ENCODE peak calls at places on chromosomes 2 and 18, in six cellular contexts. O is BE2C, K is tibial artery, S is retinal pigment epithelial cell, B is AG09309, T is fibroblast of mammary gland. Y is an unnamed sample.

GRCh38 chr2:128756372-128756730 is 437.7 kb upstream of the HS6ST1 start:
- DNase-seq in S (no peak), B (no peak), T (no peak), K (no peak), O (no peak), Y (no peak)

GRCh38 chr2:49261791-49262190 is 107.5 kb upstream of the FSHR start:
- DNase-seq in T (no peak), B (no peak), K (no peak), O (no peak), S (no peak), Y (no peak)

GRCh38 chr18:68817584-68817983 is 19.7 kb downstream of the CCDC102B start:
- DNase-seq in O (no peak), S (no peak), B (no peak), K (no peak), T (peak; percentile 74), Y (no peak)

GRCh38 chr2:10179422-10179821 is 56.9 kb downstream of the RRM2 start:
- DNase-seq in B (no peak), S (no peak), T (no peak), O (no peak), K (no peak), Y (no peak)

GRCh38 chr2:178529194-178529593 is 48.9 kb downstream of the PLEKHA3 start:
- DNase-seq in K (no peak), B (no peak), O (no peak), S (no peak), T (no peak), Y (no peak)

GRCh38 chr2:10588911-10589310 is 100.9 kb downstream of the NOL10 start:
- DNase-seq in K (no peak), S (no peak), O (no peak), T (no peak), B (no peak), Y (no peak)

GRCh38 chr2:85597241-85597640 is 1.7 kb downstream of the RNF181 start:
- DNase-seq in T (no peak), O (no peak), S (no peak), B (no peak), K (no peak), Y (no peak)

GRCh38 chr2:235611337-235611736 is 117.5 kb downstream of the AGAP1 start:
- DNase-seq in K (no peak), T (no peak), S (no peak), B (no peak), O (no peak), Y (no peak)

GRCh38 chr2:12619975-12620374 is 96.8 kb upstream of the TRIB2 start:
- DNase-seq in T (peak; percentile 97), K (peak; percentile 67), S (no peak), B (peak; percentile 80), O (peak; percentile 30), Y (peak; percentile 42)

GRCh38 chr18:59957957-59958356 is 58.2 kb downstream of the PMAIP1 start:
- DNase-seq in T (peak; percentile 68), O (peak; percentile 92), B (no peak), K (no peak), S (peak; percentile 69), Y (peak; percentile 15)

GRCh38 chr2:72983500-72984039 is 66.3 kb downstream of the EMX1 start:
- DNase-seq in K (no peak), T (no peak), S (no peak), B (no peak), O (no peak), Y (no peak)

GRCh38 chr18:317618-318017 is 49.8 kb upstream of the THOC1 start:
- DNase-seq in K (no peak), S (no peak), T (no peak), O (no peak), B (no peak), Y (no peak)

GRCh38 chr2:173099804-173100203 is 24.2 kb downstream of the MAP3K20 start:
- DNase-seq in T (no peak), K (no peak), B (no peak), S (no peak), O (no peak), Y (no peak)

GRCh38 chr2:206160124-206160806 is 570 bp downstream of the EEF1B2 start:
- DNase-seq in K (no peak), T (no peak), B (no peak), S (no peak), O (peak; percentile 73), Y (peak; percentile 16)

GRCh38 chr2:237629739-237630138 is 2.4 kb downstream of the LRRFIP1 start:
- DNase-seq in K (no peak), B (no peak), O (no peak), S (no peak), T (peak; percentile 53), Y (no peak)

GRCh38 chr2:186328848-186329247 is 157.2 kb upstream of the ZC3H15 start:
- DNase-seq in B (peak; percentile 7), S (no peak), T (peak; percentile 60), K (no peak), O (no peak), Y (no peak)

GRCh38 chr2:205803507-205803906 is 121.2 kb downstream of the NRP2 start:
- DNase-seq in K (no peak), O (no peak), S (no peak), B (no peak), T (no peak), Y (no peak)

GRCh38 chr2:69437751-69438154 is 518 bp upstream of the NFU1 start:
- DNase-seq in B (no peak), S (peak; percentile 30), K (peak; percentile 85), O (peak; percentile 5), T (no peak), Y (peak; percentile 10)

GRCh38 chr18:59047992-59048363 is 91.7 kb upstream of the SEC11C start:
- DNase-seq in O (no peak), B (no peak), S (no peak), K (no peak), T (no peak), Y (no peak)

GRCh38 chr2:152759290-152760072 is 41.1 kb downstream of the ARL6IP6 start:
- DNase-seq in S (no peak), B (no peak), T (no peak), K (no peak), O (no peak), Y (no peak)

GRCh38 chr2:152755029-152755428 is 36.6 kb downstream of the ARL6IP6 start:
- DNase-seq in O (peak; percentile 25), S (no peak), T (no peak), K (no peak), B (no peak), Y (peak; percentile 13)
- TF ChIP-seq CTCF in O (peak; percentile 15), S (peak; percentile 38), T (peak; percentile 16), K (no peak), B (peak; percentile 25), Y (peak; percentile 34)

GRCh38 chr2:231646471-231646870 is 53.8 kb downstream of the TEX44 start:
- DNase-seq in S (no peak), B (no peak), K (no peak), T (no peak), O (no peak), Y (no peak)

GRCh38 chr2:231640646-231641111 is 48.0 kb downstream of the TEX44 start:
- DNase-seq in K (peak; percentile 86), S (no peak), O (no peak), T (peak; percentile 36), B (no peak), Y (no peak)

GRCh38 chr2:231643494-231643888 is 50.8 kb downstream of the TEX44 start:
- DNase-seq in T (no peak), O (no peak), K (no peak), S (no peak), B (no peak), Y (no peak)

GRCh38 chr2:231642631-231643493 is 50.2 kb downstream of the TEX44 start:
- DNase-seq in T (peak; percentile 96), S (peak; percentile 72), K (peak; percentile 98), B (peak; percentile 95), O (no peak), Y (peak; percentile 81)

GRCh38 chr2:231644426-231644825 is 51.8 kb downstream of the TEX44 start:
- DNase-seq in O (no peak), T (no peak), B (no peak), S (no peak), K (no peak), Y (no peak)
- TF ChIP-seq CTCF in O (no peak), T (no peak), B (no peak), S (no peak), K (no peak), Y (no peak)

GRCh38 chr2:55009277-55010055 is 40.8 kb downstream of the RTN4 start:
- DNase-seq in B (no peak), O (no peak), T (no peak), S (no peak), K (no peak), Y (no peak)
- TF ChIP-seq CTCF in B (no peak), O (no peak), T (no peak), S (no peak), K (no peak), Y (no peak)

DNA sequence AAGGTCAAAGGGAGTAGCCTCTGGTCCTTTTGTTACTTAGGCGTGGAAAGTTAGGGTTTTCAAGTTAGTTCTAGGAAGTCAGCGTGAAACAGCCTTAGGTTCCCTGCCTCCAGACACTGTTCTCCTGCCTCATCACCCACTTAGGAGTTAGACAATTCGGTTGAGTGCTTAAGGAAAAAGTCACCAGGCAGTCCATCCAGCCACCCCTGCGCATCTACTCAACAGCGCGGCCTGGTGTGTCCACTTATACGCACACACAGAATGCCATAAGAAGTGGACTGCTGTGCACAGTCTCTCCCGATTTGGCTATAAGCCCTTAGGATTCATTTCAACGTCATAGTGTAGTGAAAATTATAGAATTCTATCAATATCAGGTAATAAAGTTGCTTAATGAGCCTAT is 470.8 kb upstream of the TNP1 start:
- DNase-seq in O (no peak), B (no peak), K (no peak), S (no peak), T (no peak), Y (no peak)
- TF ChIP-seq CTCF in O (no peak), B (no peak), K (no peak), S (no peak), T (no peak), Y (no peak)

GRCh38 chr2:137056704-137057103 is 291.4 kb downstream of the THSD7B start:
- DNase-seq in O (no peak), S (no peak), K (no peak), T (no peak), B (no peak), Y (no peak)

GRCh38 chr2:137049518-137049917 is 284.2 kb downstream of the THSD7B start:
- DNase-seq in B (no peak), T (no peak), S (no peak), K (no peak), O (no peak), Y (no peak)

GRCh38 chr2:137048455-137048854 is 283.1 kb downstream of the THSD7B start:
- DNase-seq in O (no peak), K (no peak), B (no peak), T (no peak), S (no peak), Y (no peak)

GRCh38 chr2:137047369-137047768 is 282.0 kb downstream of the THSD7B start:
- DNase-seq in S (no peak), B (no peak), O (no peak), K (no peak), T (no peak), Y (no peak)

DNA sequence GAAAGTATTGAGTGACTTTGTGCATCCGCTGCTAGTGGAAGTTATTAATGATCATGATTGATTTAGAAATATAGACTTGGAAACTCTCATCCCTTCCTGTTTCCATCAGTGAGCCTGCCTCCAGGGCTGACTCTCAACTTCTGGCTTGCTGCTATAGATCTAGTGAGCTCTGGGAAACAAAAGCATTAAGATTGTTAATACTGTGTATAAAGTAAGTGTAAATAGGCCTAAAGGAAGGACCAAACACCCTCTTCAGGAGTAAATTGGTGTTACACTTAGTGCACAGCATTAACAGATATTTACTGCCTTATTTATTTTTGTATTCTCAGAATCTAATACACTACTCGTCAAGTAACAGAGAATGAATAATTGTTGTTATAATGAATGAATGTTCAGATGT is 285.6 kb downstream of the THSD7B start:
- DNase-seq in S (peak; percentile 2), O (no peak), T (no peak), B (no peak), K (no peak), Y (no peak)
- TF ChIP-seq CTCF in S (peak; percentile 52), O (no peak), T (peak; percentile 5), B (no peak), K (no peak), Y (no peak)

GRCh38 chr2:45083175-45083574 is 73.9 kb upstream of the SIX2 start:
- DNase-seq in S (no peak), B (no peak), T (peak; percentile 3), K (no peak), O (no peak), Y (no peak)
- TF ChIP-seq CTCF in S (no peak), B (no peak), T (no peak), K (no peak), O (no peak), Y (no peak)

Y was measured in activated CD8-positive, alpha-beta T cell treated with anti-CD3 and anti-CD28 coated beads for 36 hours.